ENCODE peak calls at places on chromosomes 2 and 18, in seven cellular contexts. M, Y, G, Z, C, A and H are unnamed samples.

GRCh38 chr2:68993660-68994059 is 19.2 kb downstream of the GKN1 start:
- DNase-seq in M (no peak), Y (no peak), G (no peak), Z (no peak), C (no peak), A (no peak), H (no peak)

GRCh38 chr2:139155991-139156390 is 375.8 kb upstream of the NXPH2 start:
- DNase-seq in M (no peak), Y (no peak), G (no peak), Z (no peak), C (no peak), A (no peak), H (no peak)

GRCh38 chr2:175366814-175367213 is 185.3 kb upstream of the ATP5MC3 start:
- DNase-seq in M (no peak), Y (peak), G (peak), Z (peak), C (peak), A (peak), H (peak)

GRCh38 chr2:234388591-234388990 is 108.3 kb downstream of the ARL4C start:
- DNase-seq in M (no peak), Y (no peak), G (no peak), Z (no peak), C (no peak), A (no peak), H (no peak)

GRCh38 chr2:134134313-134134706 is 119.6 kb upstream of the MGAT5 start:
- DNase-seq in M (no peak), Y (no peak), G (no peak), Z (no peak), C (no peak), A (no peak), H (no peak)

GRCh38 chr2:190121971-190122370 is 59.4 kb upstream of the MSTN start:
- DNase-seq in M (no peak), Y (peak), G (no peak), Z (peak), C (peak), A (peak), H (no peak)

GRCh38 chr2:10302479-10303173 is at the start of gene HPCAL1:
- DNase-seq in M (peak), Y (peak), G (no peak), Z (peak), C (peak), A (peak), H (peak)

GRCh38 chr18:59820663-59821062 is 79.1 kb upstream of the PMAIP1 start:
- DNase-seq in M (no peak), Y (no peak), G (no peak), Z (peak), C (no peak), A (no peak), H (no peak)

GRCh38 chr2:26768759-26769500 is 4.8 kb downstream of the SLC35F6 start:
- DNase-seq in M (peak), Y (no peak), G (no peak), Z (peak), C (no peak), A (peak), H (peak)

GRCh38 chr2:159177957-159178356 is 108.5 kb downstream of the WDSUB1 start:
- DNase-seq in M (no peak), Y (no peak), G (no peak), Z (no peak), C (no peak), A (no peak), H (no peak)

GRCh38 chr2:18047114-18047695 is 168.7 kb downstream of the KCNS3 start:
- DNase-seq in M (no peak), Y (no peak), G (no peak), Z (no peak), C (no peak), A (no peak), H (no peak)

GRCh38 chr18:61870151-61870550 is 22.7 kb downstream of the RNF152 start:
- DNase-seq in M (no peak), Y (no peak), G (no peak), Z (peak), C (no peak), A (no peak), H (no peak)

GRCh38 chr2:188382107-188382506 is 90.4 kb downstream of the GULP1 start:
- DNase-seq in M (no peak), Y (no peak), G (no peak), Z (no peak), C (no peak), A (no peak), H (no peak)

GRCh38 chr2:8685697-8686358 is 4.0 kb downstream of the ID2 start:
- DNase-seq in M (peak), Y (peak), G (no peak), Z (peak), C (peak), A (peak), H (peak)

GRCh38 chr2:104733544-104733943 is 120.4 kb upstream of the POU3F3 start:
- DNase-seq in M (no peak), Y (no peak), G (no peak), Z (no peak), C (no peak), A (peak), H (peak)

GRCh38 chr2:98134138-98134537 is 47.2 kb downstream of the VWA3B start:
- DNase-seq in M (no peak), Y (peak), G (no peak), Z (no peak), C (peak), A (no peak), H (peak)

GRCh38 chr2:189862751-189863150 is 78.5 kb downstream of the PMS1 start:
- DNase-seq in M (no peak), Y (no peak), G (no peak), Z (no peak), C (no peak), A (no peak), H (no peak)

GRCh38 chr18:59685501-59685900 is 11.7 kb downstream of the CCBE1 start:
- DNase-seq in M (no peak), Y (no peak), G (no peak), Z (peak), C (no peak), A (no peak), H (no peak)

GRCh38 chr2:200380833-200381542 is 74.5 kb downstream of the SPATS2L start:
- DNase-seq in M (no peak), Y (no peak), G (no peak), Z (peak), C (no peak), A (no peak), H (no peak)

GRCh38 chr2:217937446-217937845 is 65.3 kb downstream of the TNS1 start:
- DNase-seq in M (peak), Y (no peak), G (no peak), Z (peak), C (no peak), A (no peak), H (no peak)

GRCh38 chr2:41853427-41854191 is 194.2 kb upstream of the PKDCC start:
- DNase-seq in M (peak), Y (no peak), G (no peak), Z (peak), C (peak), A (peak), H (peak)

GRCh38 chr2:174779361-174779928 is 15.2 kb upstream of the CHRNA1 start:
- DNase-seq in M (no peak), Y (no peak), G (no peak), Z (no peak), C (peak), A (no peak), H (no peak)

GRCh38 chr2:234840336-234840735 is 111.5 kb upstream of the SH3BP4 start:
- DNase-seq in M (no peak), Y (no peak), G (peak), Z (peak), C (no peak), A (peak), H (no peak)

GRCh38 chr18:12960395-12960794 is 12.6 kb downstream of the SEH1L start:
- DNase-seq in M (no peak), Y (no peak), G (no peak), Z (no peak), C (no peak), A (no peak), H (no peak)

GRCh38 chr18:49094979-49095632 is 144.3 kb upstream of the SMAD7 start:
- DNase-seq in M (no peak), Y (no peak), G (peak), Z (peak), C (no peak), A (no peak), H (no peak)

DNA sequence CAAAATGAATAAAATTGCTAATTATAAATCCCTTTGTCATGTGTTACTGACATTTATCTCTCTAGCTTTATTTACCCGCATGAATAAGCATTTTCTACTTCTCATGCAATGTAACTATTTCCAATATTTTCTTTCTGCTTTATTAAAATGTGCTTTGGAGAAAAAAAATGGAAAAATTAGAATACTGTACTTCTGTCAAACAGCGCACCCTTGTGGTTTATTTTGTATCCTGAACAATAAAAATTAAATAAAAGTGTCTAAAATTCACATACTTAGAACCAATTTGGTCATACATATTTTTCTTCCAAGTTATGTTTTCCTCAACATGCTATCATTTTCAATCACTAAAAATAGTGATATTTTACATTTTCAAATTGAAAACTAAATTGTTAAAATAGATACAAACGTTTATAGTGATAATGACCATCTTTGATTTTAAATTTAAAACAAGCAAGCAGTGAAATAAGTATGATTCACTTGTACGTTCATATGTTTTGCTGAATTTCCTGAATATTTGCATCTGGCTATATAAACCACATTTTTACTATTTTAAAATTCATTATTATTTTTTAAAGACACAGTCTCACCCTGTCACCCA is 95.8 kb upstream of the GRB14 start:
- DNase-seq in M (no peak), Y (no peak), G (no peak), Z (peak), C (no peak), A (peak), H (no peak)
- TF ChIP-seq CTCF in M (no peak), Y (peak), G (peak), Z (peak), C (peak), A (peak), H (peak)

DNA sequence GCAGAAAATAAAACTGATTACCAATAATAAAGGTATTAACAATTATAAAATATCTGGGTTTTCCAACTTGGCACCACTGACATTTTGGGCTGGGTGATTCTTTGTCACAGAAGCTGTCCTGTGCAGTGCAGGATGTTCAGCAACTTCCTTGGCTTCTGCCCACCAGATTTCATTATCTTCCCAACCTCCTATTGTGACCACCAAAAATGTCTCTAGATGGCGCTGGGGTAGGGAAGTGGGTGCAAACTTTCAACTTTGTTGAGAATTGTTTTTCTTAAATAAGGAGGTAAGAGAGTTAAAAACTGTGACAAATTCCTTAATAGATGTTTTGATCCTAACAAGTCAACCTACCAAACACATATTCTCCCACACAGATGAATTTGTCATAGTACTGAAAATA is 90.1 kb downstream of the GAREM1 start:
- DNase-seq in M (no peak), Y (no peak), G (no peak), Z (peak), C (no peak), A (no peak), H (no peak)
- TF ChIP-seq CTCF in M (no peak), Y (no peak), G (no peak), Z (no peak), C (no peak), A (peak), H (no peak)

GRCh38 chr2:238174701-238175100 is 15.9 kb downstream of the ERFE start:
- DNase-seq in M (no peak), Y (no peak), G (no peak), Z (no peak), C (no peak), A (no peak), H (no peak)

GRCh38 chr2:238172439-238172838 is 13.7 kb downstream of the ERFE start:
- DNase-seq in M (no peak), Y (no peak), G (no peak), Z (no peak), C (no peak), A (no peak), H (no peak)

GRCh38 chr2:238171575-238172187 is 12.9 kb downstream of the ERFE start:
- DNase-seq in M (no peak), Y (no peak), G (no peak), Z (peak), C (no peak), A (no peak), H (no peak)

GRCh38 chr2:238174291-238174690 is 15.5 kb downstream of the ERFE start:
- DNase-seq in M (no peak), Y (no peak), G (no peak), Z (no peak), C (no peak), A (no peak), H (no peak)

DNA sequence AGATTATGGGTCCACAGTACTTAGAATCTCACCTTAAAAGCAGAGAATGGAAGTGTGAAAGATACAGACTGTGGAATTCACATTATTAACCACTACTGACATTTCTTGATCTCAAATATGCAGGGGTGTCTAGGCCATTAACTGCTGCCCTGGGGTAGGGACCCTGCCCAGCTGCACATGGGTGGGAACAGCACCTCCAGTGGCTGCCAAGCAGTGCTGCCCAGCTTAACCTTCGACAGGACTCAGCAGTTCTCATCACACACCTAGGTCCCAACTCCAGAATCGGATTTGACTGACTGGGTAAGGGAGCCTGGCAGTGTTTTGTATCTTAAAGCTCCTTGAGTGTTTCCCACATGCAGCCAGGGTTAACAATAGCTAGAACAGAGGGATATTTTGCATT is 14.9 kb downstream of the ERFE start:
- DNase-seq in M (no peak), Y (no peak), G (no peak), Z (no peak), C (no peak), A (no peak), H (no peak)
- TF ChIP-seq CTCF in M (no peak), Y (no peak), G (peak), Z (peak), C (no peak), A (peak), H (peak)

GRCh38 chr2:172106128-172106961 is 3.6 kb upstream of the DLX2 start:
- DNase-seq in M (no peak), Y (peak), G (no peak), Z (peak), C (peak), A (no peak), H (peak)
- TF ChIP-seq CTCF in M (no peak), Y (peak), G (peak), Z (peak), C (peak), A (no peak), H (peak)